ENCODE peak calls at places on chromosomes 6 and 20, in ten cellular contexts. One of them, this sample, is unnamed.

GRCh38 chr20:14337400-14338171 is at the start of gene FLRT3:
- DNase-seq in activated CD4-positive, alpha-beta T cell treated with anti-CD3 and anti-CD28 coated beads, Interleukin-2, amount 50 U/mL, for 1 hour: no peak
- DNase-seq in LHCN-M2: peak; percentile 97
- DNase-seq in CD8-positive, alpha-beta T cell: peak; percentile 8
- DNase-seq in NCI-H187 treated with DMSO at 0.1 percent for 48 hours: no peak
- DNase-seq in iPS-NIHi11: peak; percentile 82
- DNase-seq in NCI-H1105: peak; percentile 55
- DNase-seq in left cardiac atrium: peak; percentile 77
- DNase-seq in H9: peak; percentile 88
- DNase-seq in M059J: peak; percentile 71
- DNase-seq in this sample: peak; percentile 69

GRCh38 chr6:99254616-99255550 is 94.6 kb downstream of the FAXC start:
- DNase-seq in left cardiac atrium: no peak
- DNase-seq in activated CD4-positive, alpha-beta T cell treated with anti-CD3 and anti-CD28 coated beads, Interleukin-2, amount 50 U/mL, for 1 hour: no peak
- DNase-seq in NCI-H1105: no peak
- DNase-seq in LHCN-M2: no peak
- DNase-seq in CD8-positive, alpha-beta T cell: no peak
- DNase-seq in H9: no peak
- DNase-seq in NCI-H187 treated with DMSO at 0.1 percent for 48 hours: no peak
- DNase-seq in iPS-NIHi11: no peak
- DNase-seq in M059J: no peak
- DNase-seq in this sample: no peak

GRCh38 chr6:169851641-169852503 is 100.5 kb downstream of the ERMARD start:
- DNase-seq in left cardiac atrium: peak; percentile 57
- DNase-seq in NCI-H187 treated with DMSO at 0.1 percent for 48 hours: no peak
- DNase-seq in M059J: peak; percentile 90
- DNase-seq in H9: no peak
- DNase-seq in iPS-NIHi11: no peak
- DNase-seq in CD8-positive, alpha-beta T cell: no peak
- DNase-seq in activated CD4-positive, alpha-beta T cell treated with anti-CD3 and anti-CD28 coated beads, Interleukin-2, amount 50 U/mL, for 1 hour: no peak
- DNase-seq in LHCN-M2: no peak
- DNase-seq in NCI-H1105: no peak
- DNase-seq in this sample: peak; percentile 83

GRCh38 chr20:22438926-22439325 is 145.4 kb downstream of the FOXA2 start:
- DNase-seq in M059J: peak; percentile 37
- DNase-seq in NCI-H187 treated with DMSO at 0.1 percent for 48 hours: no peak
- DNase-seq in left cardiac atrium: no peak
- DNase-seq in H9: no peak
- DNase-seq in LHCN-M2: no peak
- DNase-seq in iPS-NIHi11: peak; percentile 31
- DNase-seq in activated CD4-positive, alpha-beta T cell treated with anti-CD3 and anti-CD28 coated beads, Interleukin-2, amount 50 U/mL, for 1 hour: no peak
- DNase-seq in CD8-positive, alpha-beta T cell: no peak
- DNase-seq in NCI-H1105: no peak
- DNase-seq in this sample: peak; percentile 8

GRCh38 chr6:45556828-45557227 is 179.1 kb upstream of the SUPT3H start:
- DNase-seq in CD8-positive, alpha-beta T cell: no peak
- DNase-seq in LHCN-M2: no peak
- DNase-seq in NCI-H1105: no peak
- DNase-seq in NCI-H187 treated with DMSO at 0.1 percent for 48 hours: no peak
- DNase-seq in activated CD4-positive, alpha-beta T cell treated with anti-CD3 and anti-CD28 coated beads, Interleukin-2, amount 50 U/mL, for 1 hour: no peak
- DNase-seq in M059J: no peak
- DNase-seq in left cardiac atrium: no peak
- DNase-seq in iPS-NIHi11: no peak
- DNase-seq in H9: no peak
- DNase-seq in this sample: no peak

GRCh38 chr6:16736856-16737255 is 24.4 kb downstream of the ATXN1 start:
- DNase-seq in left cardiac atrium: no peak
- DNase-seq in NCI-H187 treated with DMSO at 0.1 percent for 48 hours: no peak
- DNase-seq in CD8-positive, alpha-beta T cell: no peak
- DNase-seq in LHCN-M2: no peak
- DNase-seq in NCI-H1105: no peak
- DNase-seq in activated CD4-positive, alpha-beta T cell treated with anti-CD3 and anti-CD28 coated beads, Interleukin-2, amount 50 U/mL, for 1 hour: no peak
- DNase-seq in M059J: no peak
- DNase-seq in H9: no peak
- DNase-seq in iPS-NIHi11: no peak
- DNase-seq in this sample: no peak

GRCh38 chr6:42368156-42368555 is 83.6 kb downstream of the TRERF1 start:
- DNase-seq in H9: no peak
- DNase-seq in left cardiac atrium: no peak
- DNase-seq in LHCN-M2: no peak
- DNase-seq in M059J: no peak
- DNase-seq in NCI-H1105: no peak
- DNase-seq in NCI-H187 treated with DMSO at 0.1 percent for 48 hours: no peak
- DNase-seq in activated CD4-positive, alpha-beta T cell treated with anti-CD3 and anti-CD28 coated beads, Interleukin-2, amount 50 U/mL, for 1 hour: peak; percentile 52
- DNase-seq in iPS-NIHi11: no peak
- DNase-seq in CD8-positive, alpha-beta T cell: peak; percentile 75
- DNase-seq in this sample: no peak

GRCh38 chr6:151445482-151445881 is 6.4 kb downstream of the RMND1 start:
- DNase-seq in NCI-H1105: no peak
- DNase-seq in H9: no peak
- DNase-seq in LHCN-M2: peak; percentile 28
- DNase-seq in M059J: peak; percentile 84
- DNase-seq in iPS-NIHi11: no peak
- DNase-seq in CD8-positive, alpha-beta T cell: no peak
- DNase-seq in NCI-H187 treated with DMSO at 0.1 percent for 48 hours: no peak
- DNase-seq in left cardiac atrium: no peak
- DNase-seq in activated CD4-positive, alpha-beta T cell treated with anti-CD3 and anti-CD28 coated beads, Interleukin-2, amount 50 U/mL, for 1 hour: no peak
- DNase-seq in this sample: no peak

GRCh38 chr20:7843613-7844012 is 96.6 kb downstream of the HAO1 start:
- DNase-seq in M059J: no peak
- DNase-seq in LHCN-M2: peak; percentile 45
- DNase-seq in H9: no peak
- DNase-seq in NCI-H1105: no peak
- DNase-seq in activated CD4-positive, alpha-beta T cell treated with anti-CD3 and anti-CD28 coated beads, Interleukin-2, amount 50 U/mL, for 1 hour: no peak
- DNase-seq in left cardiac atrium: peak; percentile 53
- DNase-seq in NCI-H187 treated with DMSO at 0.1 percent for 48 hours: no peak
- DNase-seq in CD8-positive, alpha-beta T cell: no peak
- DNase-seq in iPS-NIHi11: no peak
- DNase-seq in this sample: no peak

GRCh38 chr6:136696238-136696637 is 96.0 kb downstream of the MAP3K5 start:
- DNase-seq in left cardiac atrium: no peak
- DNase-seq in NCI-H187 treated with DMSO at 0.1 percent for 48 hours: no peak
- DNase-seq in M059J: no peak
- DNase-seq in H9: no peak
- DNase-seq in CD8-positive, alpha-beta T cell: no peak
- DNase-seq in LHCN-M2: peak; percentile 38
- DNase-seq in activated CD4-positive, alpha-beta T cell treated with anti-CD3 and anti-CD28 coated beads, Interleukin-2, amount 50 U/mL, for 1 hour: no peak
- DNase-seq in NCI-H1105: peak; percentile 0
- DNase-seq in iPS-NIHi11: no peak
- DNase-seq in this sample: no peak

GRCh38 chr20:58448958-58449357 is 59.9 kb downstream of the VAPB start:
- DNase-seq in iPS-NIHi11: no peak
- DNase-seq in left cardiac atrium: no peak
- DNase-seq in activated CD4-positive, alpha-beta T cell treated with anti-CD3 and anti-CD28 coated beads, Interleukin-2, amount 50 U/mL, for 1 hour: no peak
- DNase-seq in LHCN-M2: no peak
- DNase-seq in M059J: no peak
- DNase-seq in CD8-positive, alpha-beta T cell: no peak
- DNase-seq in H9: no peak
- DNase-seq in NCI-H187 treated with DMSO at 0.1 percent for 48 hours: no peak
- DNase-seq in NCI-H1105: no peak
- DNase-seq in this sample: no peak

GRCh38 chr6:30238178-30238795 is 25.1 kb upstream of the TRIM26 start:
- DNase-seq in LHCN-M2: peak; percentile 15
- DNase-seq in NCI-H1105: no peak
- DNase-seq in left cardiac atrium: no peak
- DNase-seq in NCI-H187 treated with DMSO at 0.1 percent for 48 hours: no peak
- DNase-seq in M059J: peak; percentile 49
- DNase-seq in CD8-positive, alpha-beta T cell: peak; percentile 31
- DNase-seq in iPS-NIHi11: peak; percentile 44
- DNase-seq in H9: peak; percentile 38
- DNase-seq in activated CD4-positive, alpha-beta T cell treated with anti-CD3 and anti-CD28 coated beads, Interleukin-2, amount 50 U/mL, for 1 hour: peak; percentile 23
- DNase-seq in this sample: peak; percentile 37

GRCh38 chr6:144588674-144589325 is 303.7 kb downstream of the UTRN start:
- DNase-seq in left cardiac atrium: no peak
- DNase-seq in activated CD4-positive, alpha-beta T cell treated with anti-CD3 and anti-CD28 coated beads, Interleukin-2, amount 50 U/mL, for 1 hour: no peak
- DNase-seq in CD8-positive, alpha-beta T cell: no peak
- DNase-seq in H9: no peak
- DNase-seq in LHCN-M2: no peak
- DNase-seq in iPS-NIHi11: no peak
- DNase-seq in M059J: no peak
- DNase-seq in NCI-H187 treated with DMSO at 0.1 percent for 48 hours: no peak
- DNase-seq in NCI-H1105: no peak
- DNase-seq in this sample: no peak

GRCh38 chr6:13303668-13304017 is 24.7 kb downstream of the TBC1D7 start:
- DNase-seq in left cardiac atrium: peak; percentile 89
- DNase-seq in M059J: peak; percentile 50
- DNase-seq in H9: no peak
- DNase-seq in NCI-H187 treated with DMSO at 0.1 percent for 48 hours: no peak
- DNase-seq in LHCN-M2: peak; percentile 70
- DNase-seq in activated CD4-positive, alpha-beta T cell treated with anti-CD3 and anti-CD28 coated beads, Interleukin-2, amount 50 U/mL, for 1 hour: no peak
- DNase-seq in iPS-NIHi11: no peak
- DNase-seq in NCI-H1105: peak; percentile 3
- DNase-seq in CD8-positive, alpha-beta T cell: no peak
- DNase-seq in this sample: peak; percentile 37

GRCh38 chr20:63896136-63896890 is 1.4 kb downstream of the DNAJC5 start:
- DNase-seq in H9: no peak
- DNase-seq in CD8-positive, alpha-beta T cell: no peak
- DNase-seq in M059J: peak; percentile 40
- DNase-seq in NCI-H187 treated with DMSO at 0.1 percent for 48 hours: no peak
- DNase-seq in NCI-H1105: no peak
- DNase-seq in activated CD4-positive, alpha-beta T cell treated with anti-CD3 and anti-CD28 coated beads, Interleukin-2, amount 50 U/mL, for 1 hour: no peak
- DNase-seq in iPS-NIHi11: peak; percentile 33
- DNase-seq in LHCN-M2: peak; percentile 73
- DNase-seq in left cardiac atrium: peak; percentile 58
- DNase-seq in this sample: peak; percentile 30

This sample was measured in Daoy.